ENCODE peak calls at places on chromosomes 4 and X, in four cellular contexts. V is K562, L is HL-60, B is GM12878. U is an unnamed sample.
A peak's percentile ranks its signal among the peaks of the same experiment; 100 is the strongest.

GRCh38 chr4:89898304-89898716 is 3.7 kb downstream of the MMRN1 start:
- DNase-seq in V (no peak), L (no peak), B (peak; percentile 41), U (no peak)

GRCh38 chr4:83772680-83773079 is 236.8 kb downstream of the GPAT3 start:
- DNase-seq in V (no peak), L (no peak), B (no peak), U (no peak)

GRCh38 chr4:74039065-74039763 is 725 bp upstream of the CXCL3 start:
- DNase-seq in V (no peak), L (no peak), B (no peak), U (no peak)

GRCh38 chr4:56728512-56728911 is 47.4 kb upstream of the HOPX start:
- DNase-seq in V (no peak), L (no peak), B (no peak), U (no peak)

GRCh38 chrX:141652315-141652714 is 46.2 kb downstream of the SPANXD start:
- DNase-seq in V (no peak), L (no peak), B (no peak), U (no peak)

GRCh38 chr4:87499415-87500106 is 29.6 kb downstream of the SPARCL1 start:
- DNase-seq in V (no peak), L (no peak), B (no peak), U (no peak)

GRCh38 chrX:9149831-9150230 is 115.9 kb upstream of the FAM9B start:
- DNase-seq in V (no peak), L (no peak), B (no peak), U (no peak)

GRCh38 chr4:185421366-185422124 is 4.2 kb downstream of the UFSP2 start:
- DNase-seq in V (no peak), L (no peak), B (no peak), U (no peak)

GRCh38 chr4:106766519-106766918 is 269.6 kb downstream of the DKK2 start:
- DNase-seq in V (no peak), L (no peak), B (no peak), U (no peak)

GRCh38 chr4:109294006-109294405 is 8.5 kb downstream of the COL25A1 start:
- DNase-seq in V (peak; percentile 48), L (peak; percentile 49), B (no peak), U (no peak)

GRCh38 chr4:8199594-8200301 is 658 bp downstream of the SH3TC1 start:
- DNase-seq in V (no peak), L (no peak), B (no peak), U (no peak)

GRCh38 chr4:152605641-152606304 is 69.9 kb upstream of the FBXW7 start:
- DNase-seq in V (no peak), L (no peak), B (no peak), U (no peak)

DNA sequence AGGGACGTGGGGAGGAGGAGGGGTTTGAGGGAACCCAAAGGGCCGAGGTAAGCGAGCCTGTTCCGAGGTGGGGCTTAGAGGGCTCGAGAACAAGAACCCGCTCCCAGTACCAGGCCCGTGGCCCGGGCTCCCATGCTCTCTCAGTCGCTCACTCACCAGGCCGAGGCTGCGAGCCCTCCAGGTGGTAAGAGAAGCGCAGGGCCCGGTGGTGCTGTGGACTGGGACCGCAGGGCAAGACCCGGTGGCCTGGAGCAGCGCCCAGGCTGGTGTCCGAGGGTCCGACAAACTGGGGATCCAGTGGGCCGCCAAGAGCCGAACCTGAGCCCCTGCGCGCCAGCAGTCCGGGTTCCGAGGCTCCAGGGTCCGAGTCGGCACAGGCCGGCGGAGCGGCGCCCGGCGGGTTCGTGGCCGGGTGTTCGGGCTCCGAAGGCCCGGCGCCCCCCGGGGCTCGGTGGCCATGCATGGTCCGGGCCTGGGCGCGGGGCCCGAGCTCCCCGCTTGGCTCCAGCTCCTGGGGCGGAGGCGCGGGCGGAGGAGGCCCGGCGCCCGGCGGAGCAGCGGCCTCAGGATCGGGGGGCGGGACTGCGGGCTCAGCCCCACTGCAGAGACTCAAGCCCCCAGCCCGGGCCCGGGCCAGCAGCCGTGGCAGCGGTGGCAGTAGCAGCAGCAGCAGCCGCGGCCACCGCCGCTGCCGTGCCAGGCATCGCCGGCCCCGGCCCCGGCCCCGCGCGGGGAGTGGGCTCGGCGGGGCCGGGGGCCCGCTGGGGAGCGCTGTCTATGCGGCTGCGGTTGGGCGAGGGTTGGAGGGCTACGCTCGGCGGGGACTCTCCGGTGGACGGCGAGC is 842 bp downstream of the FGD1 start:
- DNase-seq in V (no peak), L (no peak), B (no peak), U (no peak)
- TF ChIP-seq SPI1 in V (no peak), L (no peak), B (no peak), U (no peak)

DNA sequence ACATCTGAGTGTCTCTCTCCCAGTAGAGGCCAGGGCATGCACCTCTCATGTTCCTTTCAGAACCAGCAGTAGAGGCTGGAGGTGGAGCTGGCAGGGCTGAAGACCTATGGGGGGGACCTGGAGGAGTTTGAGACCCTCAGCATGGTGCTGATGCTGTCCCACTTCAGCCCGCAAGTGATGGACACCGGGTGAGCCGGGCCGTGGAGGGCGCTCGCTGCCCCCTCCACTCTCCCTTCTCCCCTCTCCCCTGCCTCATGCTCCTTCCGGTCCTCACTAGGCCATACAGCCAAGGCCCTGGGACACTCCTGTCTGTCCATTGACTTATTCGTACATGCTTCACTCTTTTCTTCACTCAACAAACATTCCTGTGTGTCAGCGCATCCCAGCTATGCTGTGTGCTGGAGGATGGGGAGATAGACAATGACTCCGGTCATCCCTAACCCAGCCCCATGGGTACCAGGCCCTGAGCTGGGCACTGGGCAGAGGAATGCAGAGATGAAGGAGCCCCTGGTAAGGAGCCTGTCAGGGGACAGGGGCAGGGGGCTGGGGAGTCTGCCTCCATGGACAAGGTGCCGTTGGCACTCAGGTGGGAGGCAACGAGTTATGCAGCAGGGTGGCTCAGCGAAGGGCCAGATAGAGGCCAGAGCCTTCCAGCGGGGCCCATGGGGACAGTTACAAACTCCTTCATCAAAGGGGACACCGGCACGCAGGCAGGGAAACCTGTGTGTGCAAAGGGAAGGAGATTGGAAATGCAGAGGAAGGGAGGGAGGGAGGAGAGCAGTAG is 28.4 kb upstream of the WFS1 start:
- DNase-seq in V (no peak), L (no peak), B (no peak), U (no peak)
- TF ChIP-seq POLR2AphosphoS5 in V (no peak), L (no peak), B (no peak), U (no peak)

GRCh38 chr4:186669159-186669720 is 54.4 kb downstream of the FAT1 start:
- DNase-seq in V (no peak), L (no peak), B (no peak), U (no peak)

GRCh38 chr4:186669735-186670134 is 53.9 kb downstream of the FAT1 start:
- DNase-seq in V (no peak), L (no peak), B (no peak), U (no peak)

GRCh38 chr4:186666750-186667149 is 56.9 kb downstream of the FAT1 start:
- DNase-seq in V (no peak), L (no peak), B (no peak), U (no peak)

GRCh38 chr4:186660403-186660802 is 63.3 kb downstream of the FAT1 start:
- DNase-seq in V (no peak), L (no peak), B (no peak), U (no peak)

GRCh38 chr4:186666252-186666651 is 57.4 kb downstream of the FAT1 start:
- DNase-seq in V (no peak), L (no peak), B (no peak), U (no peak)
- TF ChIP-seq SPI1 in V (no peak), L (no peak), B (no peak), U (no peak)

GRCh38 chrX:71214604-71215334 is 8.3 kb upstream of the GJB1 start:
- DNase-seq in V (no peak), L (no peak), B (no peak), U (no peak)
- TF ChIP-seq POLR2AphosphoS5 in V (no peak), L (no peak), B (no peak), U (no peak)

GRCh38 chrX:119682019-119682989 is 10.7 kb downstream of the SEPTIN6 start:
- DNase-seq in V (no peak), L (peak; percentile 70), B (peak; percentile 73), U (no peak)
- TF ChIP-seq SPI1 in V (no peak), L (peak; percentile 73), B (peak; percentile 78), U (peak; percentile 73)

GRCh38 chr4:91684955-91685354 is 618.8 kb upstream of the GRID2 start:
- DNase-seq in V (no peak), L (no peak), B (no peak), U (no peak)
- TF ChIP-seq POLR2AphosphoS5 in V (no peak), L (no peak), B (no peak), U (no peak)

GRCh38 chrX:148629435-148629834 is 129.0 kb downstream of the AFF2 start:
- DNase-seq in V (no peak), L (no peak), B (no peak), U (no peak)

GRCh38 chrX:148633509-148633908 is 133.1 kb downstream of the AFF2 start:
- DNase-seq in V (no peak), L (no peak), B (no peak), U (no peak)

GRCh38 chrX:148632444-148632843 is 132.0 kb downstream of the AFF2 start:
- DNase-seq in V (no peak), L (no peak), B (no peak), U (no peak)

GRCh38 chrX:148634591-148634990 is 134.2 kb downstream of the AFF2 start:
- DNase-seq in V (no peak), L (no peak), B (no peak), U (no peak)
- TF ChIP-seq SPI1 in V (no peak), L (no peak), B (no peak), U (no peak)

GRCh38 chr4:137956256-137956655 is 285.9 kb downstream of the SLC7A11 start:
- DNase-seq in V (no peak), L (no peak), B (no peak), U (no peak)
- TF ChIP-seq POLR2AphosphoS5 in V (no peak), L (no peak), B (no peak), U (no peak)

GRCh38 chr4:24922988-24923387 is 10.1 kb upstream of the CCDC149 start:
- DNase-seq in V (no peak), L (no peak), B (no peak), U (no peak)

GRCh38 chr4:24923550-24923949 is 10.7 kb upstream of the CCDC149 start:
- DNase-seq in V (no peak), L (no peak), B (no peak), U (no peak)

GRCh38 chr4:24927039-24927438 is 14.2 kb upstream of the CCDC149 start:
- DNase-seq in V (no peak), L (no peak), B (no peak), U (no peak)

GRCh38 chr4:24922416-24922815 is 9.6 kb upstream of the CCDC149 start:
- DNase-seq in V (no peak), L (no peak), B (no peak), U (no peak)

GRCh38 chr4:24924309-24924781 is 11.5 kb upstream of the CCDC149 start:
- DNase-seq in V (no peak), L (no peak), B (no peak), U (no peak)
- TF ChIP-seq SPI1 in V (no peak), L (no peak), B (no peak), U (no peak)

GRCh38 chrX:118823263-118824172 is at the start of gene ZCCHC12:
- DNase-seq in V (peak; percentile 80), L (peak; percentile 30), B (no peak), U (peak; percentile 32)

GRCh38 chrX:118824173-118824782 is 654 bp downstream of the ZCCHC12 start:
- DNase-seq in V (peak; percentile 27), L (no peak), B (no peak), U (no peak)
- TF ChIP-seq POLR2AphosphoS5 in V (no peak), L (no peak), B (no peak), U (no peak)

U was measured in GM12891.